ENCODE peak calls at places on chromosomes 12 and 14, in seven cellular contexts. H is fibroblast of mammary gland; I is effector CD4-positive, alpha-beta T cell; W is activated gamma-delta T cell treated with Interleukin-2 at 50 U/mL for 16 hours; E is adrenal gland; N is tibial artery; P is NCI-H1930. G is an unnamed sample.

GRCh38 chr14:100221419-100222218 is 17.3 kb upstream of the YY1 start:
- DNase-seq in E (peak), P (no peak), I (peak), N (no peak), H (peak), W (peak), G (peak)

GRCh38 chr12:47383942-47384341 is 304.2 kb upstream of the AMIGO2 start:
- DNase-seq in N (no peak), P (no peak), E (no peak), H (peak), W (no peak), I (no peak), G (no peak)

GRCh38 chr14:105281354-105282097 is 19.3 kb downstream of the BRF1 start:
- DNase-seq in H (peak), I (no peak), N (no peak), E (peak), W (no peak), P (no peak), G (no peak)

GRCh38 chr14:79605863-79606262 is 605.4 kb downstream of the DIO2 start:
- DNase-seq in P (peak), I (no peak), N (no peak), E (no peak), W (no peak), H (no peak), G (peak)

GRCh38 chr14:88553886-88554457 is 835 bp downstream of the PTPN21 start:
- DNase-seq in E (no peak), N (no peak), H (peak), I (no peak), P (no peak), W (no peak), G (no peak)

GRCh38 chr12:112599871-112600270 is 181.1 kb downstream of the PTPN11 start:
- DNase-seq in N (no peak), E (no peak), I (no peak), P (no peak), H (peak), W (no peak), G (no peak)

GRCh38 chr12:109833307-109834189 is at the start of gene TRPV4:
- DNase-seq in N (no peak), W (no peak), I (no peak), P (no peak), E (no peak), H (peak), G (no peak)

GRCh38 chr14:65412881-65413738 is 580 bp downstream of the FUT8 start:
- DNase-seq in P (peak), N (no peak), H (peak), E (peak), I (peak), W (peak), G (peak)

GRCh38 chr14:26765768-26766550 is 168.1 kb upstream of the NOVA1 start:
- DNase-seq in N (no peak), E (no peak), I (no peak), P (no peak), H (peak), W (no peak), G (peak)

GRCh38 chr12:117012189-117012805 is 86.9 kb downstream of the TESC start:
- DNase-seq in H (peak), W (no peak), P (no peak), I (no peak), E (no peak), N (no peak), G (no peak)

GRCh38 chr14:24132061-24132685 is 1.7 kb downstream of the FITM1 start:
- DNase-seq in N (peak), W (no peak), E (no peak), P (no peak), I (no peak), H (no peak), G (peak)

GRCh38 chr14:103880334-103880985 is 33.1 kb upstream of the PPP1R13B start:
- DNase-seq in W (peak), H (peak), N (peak), I (no peak), E (peak), P (no peak), G (peak)

GRCh38 chr12:21773263-21773741 is 1.2 kb downstream of the KCNJ8 start:
- DNase-seq in W (no peak), E (peak), H (peak), I (no peak), P (peak), N (peak), G (no peak)

GRCh38 chr12:2166696-2167095 is 113.9 kb downstream of the CACNA1C start:
- DNase-seq in W (no peak), N (no peak), I (no peak), E (no peak), H (no peak), P (no peak), G (no peak)

G was measured in COR-L47.